ENCODE peak calls at places on chromosomes 3 and 15, in ten cellular contexts. B is GM10248; Z is activated CD4-positive, alpha-beta T cell treated with anti-CD3 and anti-CD28 coated beads for 24 hours; X is small intestine; T is HCEC 1CT; K is iPS-NIHi11; C is sciatic nerve; P is NCI-H510A; J is fibroblast of the conjunctiva; D is Kasumi-1. A is an unnamed sample.

GRCh38 chr3:103794656-103795055 is 1359.8 kb downstream of the ZPLD1 start:
- DNase-seq in C (no peak), T (no peak), X (no peak), P (no peak), B (no peak), J (no peak), K (peak; percentile 28), Z (no peak), D (peak; percentile 4), A (no peak)

GRCh38 chr3:112456147-112456546 is 43.1 kb downstream of the BTLA start:
- DNase-seq in X (no peak), C (no peak), B (no peak), T (no peak), J (no peak), K (no peak), Z (no peak), D (no peak), P (no peak), A (no peak)

GRCh38 chr3:109413049-109413448 is 75.7 kb upstream of the DPPA4 start:
- DNase-seq in X (no peak), J (no peak), P (no peak), B (no peak), C (no peak), Z (no peak), K (no peak), D (peak; percentile 28), T (peak; percentile 4), A (no peak)

GRCh38 chr15:28861031-28861534 is 12.6 kb upstream of the GOLGA6L7 start:
- DNase-seq in X (no peak), C (peak; percentile 62), T (no peak), J (peak; percentile 9), Z (no peak), P (no peak), D (no peak), B (no peak), K (no peak), A (no peak)

GRCh38 chr3:69906351-69906966 is 93.1 kb upstream of the SAMMSON start:
- DNase-seq in P (peak; percentile 1), J (no peak), X (no peak), K (no peak), B (no peak), C (no peak), D (no peak), Z (no peak), T (peak; percentile 11), A (no peak)

GRCh38 chr3:116863842-116864626 is 154.5 kb downstream of the TUSC7 start:
- DNase-seq in K (peak; percentile 28), P (peak; percentile 6), B (peak; percentile 4), Z (no peak), C (no peak), X (peak; percentile 7), T (no peak), J (peak; percentile 59), D (peak; percentile 62), A (no peak)

GRCh38 chr3:190718691-190719090 is 143.8 kb downstream of the GMNC start:
- DNase-seq in B (no peak), P (no peak), C (no peak), T (peak; percentile 76), X (no peak), K (no peak), Z (no peak), D (no peak), J (peak; percentile 16), A (no peak)

GRCh38 chr15:70575251-70576227 is 187.8 kb downstream of the UACA start:
- DNase-seq in X (no peak), C (no peak), P (no peak), Z (no peak), B (no peak), J (peak; percentile 26), T (no peak), K (no peak), D (no peak), A (no peak)